ENCODE peak calls at places on chromosomes 3 and 15, in four cellular contexts. M is heart right ventricle, P is kidney, X is body of pancreas. R is an unnamed sample.

GRCh38 chr3:178498866-178499265 is 37.4 kb upstream of the KCNMB2 start:
- DNase-seq in P (no peak), X (no peak), M (no peak), R (no peak)

GRCh38 chr3:178629430-178630178 is 93.4 kb downstream of the KCNMB2 start:
- DNase-seq in P (no peak), X (no peak), M (no peak), R (no peak)

GRCh38 chr15:93200448-93201226 is 111.6 kb upstream of the RGMA start:
- DNase-seq in X (no peak), M (no peak), P (no peak), R (peak; percentile 64)

GRCh38 chr15:68755731-68756130 is 65.0 kb downstream of the ANP32A start:
- DNase-seq in M (no peak), X (no peak), P (no peak), R (no peak)

GRCh38 chr3:135083756-135084155 is 288.7 kb downstream of the EPHB1 start:
- DNase-seq in M (no peak), X (no peak), P (no peak), R (no peak)

GRCh38 chr15:22253676-22254408 is 173.5 kb downstream of the OR4M2 start:
- DNase-seq in P (no peak), X (no peak), M (no peak), R (no peak)

GRCh38 chr3:115517457-115518050 is 105.8 kb upstream of the GAP43 start:
- DNase-seq in P (no peak), M (no peak), X (no peak), R (no peak)

GRCh38 chr3:193029800-193030199 is 112.1 kb upstream of the MB21D2 start:
- DNase-seq in P (no peak), M (no peak), X (no peak), R (no peak)

GRCh38 chr3:67650084-67650483 is 4.3 kb downstream of the SUCLG2 start:
- DNase-seq in M (no peak), P (no peak), X (no peak), R (no peak)

GRCh38 chr3:29695201-29695904 is 414.5 kb downstream of the RBMS3 start:
- DNase-seq in X (no peak), M (no peak), P (no peak), R (no peak)

GRCh38 chr3:194730369-194730768 is 44.7 kb downstream of the FAM43A start:
- DNase-seq in M (no peak), X (peak; percentile 53), P (peak; percentile 85), R (no peak)

GRCh38 chr3:61582846-61583245 is 21.5 kb downstream of the PTPRG start:
- DNase-seq in M (no peak), X (no peak), P (no peak), R (no peak)

GRCh38 chr15:26106556-26106955 is 243.4 kb upstream of the ATP10A start:
- DNase-seq in M (no peak), P (no peak), X (no peak), R (no peak)

GRCh38 chr3:187735383-187735782 is 9.9 kb downstream of the BCL6 start:
- DNase-seq in M (no peak), X (no peak), P (no peak), R (no peak)

GRCh38 chr3:58041826-58042324 is 33.7 kb downstream of the FLNB start:
- DNase-seq in M (no peak), P (no peak), X (no peak), R (no peak)

GRCh38 chr3:175526191-175526590 is 667.1 kb downstream of the NAALADL2 start:
- DNase-seq in X (no peak), M (no peak), P (no peak), R (no peak)
- H3K4me3 ChIP-seq in X (no peak overlapping the region), M (peak overlapping the region; percentile 33), P (peak overlapping the region; percentile 76), R (peak overlapping the region; percentile 37)

GRCh38 chr3:128573160-128573559 is 77.5 kb downstream of the RPN1 start:
- DNase-seq in P (no peak), X (no peak), M (no peak), R (no peak)
- TF ChIP-seq CTCF in P (no peak), X (no peak), M (no peak), R (no peak)

GRCh38 chr15:74393423-74393822 is 26.0 kb upstream of the CYP11A1 start:
- DNase-seq in X (no peak), P (no peak), M (no peak), R (no peak)
- H3K4me1 ChIP-seq in X (no peaks in the 10 kb centered on the region), P (peaks cover 2% of the 10 kb centered on the region), M (no peaks in the 10 kb centered on the region), R (no peaks in the 10 kb centered on the region)

DNA sequence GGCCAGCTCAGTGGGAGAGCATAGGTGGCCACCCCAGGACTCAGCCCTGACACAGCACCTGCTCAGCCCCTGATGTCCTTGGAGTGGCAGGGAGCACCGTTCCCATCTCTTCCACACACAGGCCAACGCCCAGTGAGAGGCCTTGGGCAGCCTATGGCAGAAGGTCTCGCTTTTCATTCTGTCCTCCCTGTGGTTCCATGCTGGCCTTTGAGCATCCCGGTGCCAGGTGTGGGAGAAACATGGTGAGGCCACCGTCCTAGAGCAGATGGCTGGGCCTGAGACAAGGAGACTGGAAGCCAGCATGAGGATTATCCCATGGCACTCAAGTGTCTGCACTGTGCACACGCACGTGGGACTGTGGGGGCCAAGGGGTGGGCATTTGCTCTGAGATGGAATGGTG is 25.1 kb downstream of the ADCY5 start:
- DNase-seq in P (no peak), M (no peak), X (no peak), R (no peak)
- H3K4me3 ChIP-seq in P (no peak overlapping the region), M (no peak overlapping the region), X (no peak overlapping the region), R (no peak overlapping the region)

GRCh38 chr15:31853370-31853769 is 176.9 kb upstream of the CHRNA7 start:
- DNase-seq in P (no peak), M (no peak), X (no peak), R (no peak)

GRCh38 chr15:31852933-31853332 is 177.4 kb upstream of the CHRNA7 start:
- DNase-seq in M (no peak), X (no peak), P (no peak), R (no peak)

GRCh38 chr15:31858026-31858425 is 172.3 kb upstream of the CHRNA7 start:
- DNase-seq in M (no peak), X (no peak), P (no peak), R (no peak)

GRCh38 chr15:31856581-31856980 is 173.7 kb upstream of the CHRNA7 start:
- DNase-seq in M (no peak), P (no peak), X (no peak), R (no peak)

GRCh38 chr15:31857194-31857593 is 173.1 kb upstream of the CHRNA7 start:
- DNase-seq in M (no peak), X (no peak), P (no peak), R (no peak)
- TF ChIP-seq CTCF in M (no peak), X (no peak), P (no peak), R (no peak)

DNA sequence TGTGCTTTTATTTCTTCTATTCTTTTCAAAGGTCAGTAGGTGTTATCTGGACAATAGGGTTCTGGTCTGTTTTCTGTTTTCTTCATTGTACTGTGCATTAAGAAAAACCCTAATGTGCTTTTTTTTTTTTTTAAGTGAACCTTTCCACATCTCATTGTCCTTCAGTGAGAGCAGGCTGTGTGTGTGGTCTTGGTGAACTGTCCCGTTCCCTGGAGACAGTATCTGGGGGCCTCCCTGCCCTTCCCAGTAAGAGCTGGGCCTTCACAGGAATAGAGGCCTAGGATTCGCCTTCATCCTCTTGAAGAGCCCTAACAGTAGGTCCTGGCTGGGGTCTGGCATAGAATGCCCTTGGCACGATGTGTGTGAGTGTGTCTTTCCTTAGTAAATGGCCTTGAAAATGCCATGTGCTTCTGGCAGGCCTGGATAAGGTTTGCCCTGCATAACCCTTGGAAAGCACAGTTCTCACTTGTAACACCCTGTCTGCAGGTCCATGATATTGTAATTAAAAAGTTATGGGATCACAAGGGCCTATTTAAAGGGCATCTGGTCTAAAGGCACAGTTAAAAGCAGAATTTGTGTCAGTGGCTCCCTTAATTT is 81.2 kb downstream of the IGF1R start:
- DNase-seq in P (no peak), M (no peak), X (peak; percentile 58), R (no peak)
- H3K4me1 ChIP-seq in P (peaks cover 48% of the 10 kb centered on the region), M (peaks cover 22% of the 10 kb centered on the region), X (peaks cover 72% of the 10 kb centered on the region), R (peaks cover 65% of the 10 kb centered on the region)

GRCh38 chr15:74127255-74127953 is 3.0 kb upstream of the ISLR2 start:
- DNase-seq in P (peak; percentile 95), M (peak; percentile 92), X (peak; percentile 89), R (peak; percentile 92)
- H3K4me3 ChIP-seq in P (peak overlapping the region; percentile 40), M (peak overlapping the region; percentile 46), X (no peak overlapping the region), R (peak overlapping the region; percentile 56)

GRCh38 chr3:46481636-46482035 is 16.1 kb upstream of the RTP3 start:
- DNase-seq in M (no peak), X (no peak), P (no peak), R (no peak)

GRCh38 chr3:46482632-46483311 is 15.0 kb upstream of the RTP3 start:
- DNase-seq in M (no peak), P (no peak), X (no peak), R (no peak)

GRCh38 chr3:46484388-46484787 is 13.4 kb upstream of the RTP3 start:
- DNase-seq in M (no peak), X (no peak), P (no peak), R (no peak)

GRCh38 chr3:46484911-46485696 is 12.7 kb upstream of the RTP3 start:
- DNase-seq in M (no peak), P (peak; percentile 94), X (peak; percentile 93), R (no peak)

GRCh38 chr3:46483799-46484198 is 14.0 kb upstream of the RTP3 start:
- DNase-seq in X (no peak), M (no peak), P (no peak), R (no peak)
- TF ChIP-seq CTCF in X (no peak), M (no peak), P (no peak), R (no peak)

GRCh38 chr15:41778503-41778902 is 4.2 kb downstream of the MAPKBP1 start:
- DNase-seq in M (no peak), P (no peak), X (no peak), R (no peak)

GRCh38 chr15:41779662-41780157 is 5.4 kb downstream of the MAPKBP1 start:
- DNase-seq in X (no peak), M (no peak), P (no peak), R (no peak)

GRCh38 chr15:41775651-41776050 is 1.4 kb downstream of the MAPKBP1 start:
- DNase-seq in M (no peak), P (no peak), X (no peak), R (no peak)

GRCh38 chr15:41774873-41775417 is 661 bp downstream of the MAPKBP1 start:
- DNase-seq in M (no peak), X (no peak), P (no peak), R (no peak)

GRCh38 chr15:41777421-41777973 is 3.2 kb downstream of the MAPKBP1 start:
- DNase-seq in M (no peak), P (no peak), X (no peak), R (no peak)
- H3K4me1 ChIP-seq in M (peaks cover 13% of the 10 kb centered on the region), P (peaks cover 30% of the 10 kb centered on the region), X (peaks cover 37% of the 10 kb centered on the region), R (peaks cover 42% of the 10 kb centered on the region)

R was measured in psoas muscle.